ENCODE peak calls at places on chromosomes 13 and 19, in six cellular contexts. One of them, this sample, is unnamed.

GRCh38 chr19:31518626-31519025 is 169.4 kb upstream of the TSHZ3 start:
- DNase-seq in NCI-H2081: no peak
- DNase-seq in T-cell: no peak
- DNase-seq in omental fat pad: no peak
- DNase-seq in stimulated activated CD8-positive, alpha-beta memory T cell treated with anti-CD3 and anti-CD28 coated beads, Interleukin-12 subunit alpha, Interleukin-12 subunit beta, amount 100 ng/mL, for 4 hours: no peak
- DNase-seq in activated T-helper 9 cell treated with anti-CD3 and anti-CD28 coated beads, Interleukin-2, amount 50 U/mL, for 16 hours: no peak
- DNase-seq in this sample: no peak

GRCh38 chr13:89627991-89628390 is 1719.5 kb upstream of the MIR17HG start:
- DNase-seq in omental fat pad: no peak
- DNase-seq in activated T-helper 9 cell treated with anti-CD3 and anti-CD28 coated beads, Interleukin-2, amount 50 U/mL, for 16 hours: no peak
- DNase-seq in stimulated activated CD8-positive, alpha-beta memory T cell treated with anti-CD3 and anti-CD28 coated beads, Interleukin-12 subunit alpha, Interleukin-12 subunit beta, amount 100 ng/mL, for 4 hours: no peak
- DNase-seq in NCI-H2081: no peak
- DNase-seq in T-cell: no peak
- DNase-seq in this sample: no peak

GRCh38 chr19:46461537-46461936 is 9.8 kb downstream of the PNMA8A start:
- DNase-seq in activated T-helper 9 cell treated with anti-CD3 and anti-CD28 coated beads, Interleukin-2, amount 50 U/mL, for 16 hours: no peak
- DNase-seq in omental fat pad: no peak
- DNase-seq in NCI-H2081: no peak
- DNase-seq in T-cell: no peak
- DNase-seq in stimulated activated CD8-positive, alpha-beta memory T cell treated with anti-CD3 and anti-CD28 coated beads, Interleukin-12 subunit alpha, Interleukin-12 subunit beta, amount 100 ng/mL, for 4 hours: no peak
- DNase-seq in this sample: no peak

GRCh38 chr13:57114945-57115344 is 25.8 kb upstream of the PRR20A start:
- DNase-seq in omental fat pad: no peak
- DNase-seq in T-cell: no peak
- DNase-seq in stimulated activated CD8-positive, alpha-beta memory T cell treated with anti-CD3 and anti-CD28 coated beads, Interleukin-12 subunit alpha, Interleukin-12 subunit beta, amount 100 ng/mL, for 4 hours: no peak
- DNase-seq in activated T-helper 9 cell treated with anti-CD3 and anti-CD28 coated beads, Interleukin-2, amount 50 U/mL, for 16 hours: no peak
- DNase-seq in NCI-H2081: no peak
- DNase-seq in this sample: no peak

GRCh38 chr13:108113407-108113806 is 101.9 kb downstream of the LIG4 start:
- DNase-seq in T-cell: no peak
- DNase-seq in activated T-helper 9 cell treated with anti-CD3 and anti-CD28 coated beads, Interleukin-2, amount 50 U/mL, for 16 hours: no peak
- DNase-seq in omental fat pad: no peak
- DNase-seq in stimulated activated CD8-positive, alpha-beta memory T cell treated with anti-CD3 and anti-CD28 coated beads, Interleukin-12 subunit alpha, Interleukin-12 subunit beta, amount 100 ng/mL, for 4 hours: no peak
- DNase-seq in NCI-H2081: no peak
- DNase-seq in this sample: no peak

GRCh38 chr19:964116-964520 is 20.0 kb upstream of the WDR18 start:
- DNase-seq in omental fat pad: no peak
- DNase-seq in activated T-helper 9 cell treated with anti-CD3 and anti-CD28 coated beads, Interleukin-2, amount 50 U/mL, for 16 hours: no peak
- DNase-seq in T-cell: no peak
- DNase-seq in NCI-H2081: no peak
- DNase-seq in stimulated activated CD8-positive, alpha-beta memory T cell treated with anti-CD3 and anti-CD28 coated beads, Interleukin-12 subunit alpha, Interleukin-12 subunit beta, amount 100 ng/mL, for 4 hours: no peak
- DNase-seq in this sample: no peak

GRCh38 chr19:46015080-46015960 is 7.5 kb downstream of the PGLYRP1 start:
- DNase-seq in NCI-H2081: peak
- DNase-seq in stimulated activated CD8-positive, alpha-beta memory T cell treated with anti-CD3 and anti-CD28 coated beads, Interleukin-12 subunit alpha, Interleukin-12 subunit beta, amount 100 ng/mL, for 4 hours: peak
- DNase-seq in activated T-helper 9 cell treated with anti-CD3 and anti-CD28 coated beads, Interleukin-2, amount 50 U/mL, for 16 hours: peak
- DNase-seq in omental fat pad: peak
- DNase-seq in T-cell: peak
- DNase-seq in this sample: no peak

GRCh38 chr13:73722120-73722519 is 412.1 kb downstream of the KLF12 start:
- DNase-seq in stimulated activated CD8-positive, alpha-beta memory T cell treated with anti-CD3 and anti-CD28 coated beads, Interleukin-12 subunit alpha, Interleukin-12 subunit beta, amount 100 ng/mL, for 4 hours: no peak
- DNase-seq in omental fat pad: no peak
- DNase-seq in T-cell: no peak
- DNase-seq in NCI-H2081: no peak
- DNase-seq in activated T-helper 9 cell treated with anti-CD3 and anti-CD28 coated beads, Interleukin-2, amount 50 U/mL, for 16 hours: no peak
- DNase-seq in this sample: no peak

GRCh38 chr19:49422407-49423277 is 599 bp downstream of the PTH2 start:
- DNase-seq in NCI-H2081: no peak
- DNase-seq in omental fat pad: no peak
- DNase-seq in T-cell: no peak
- DNase-seq in stimulated activated CD8-positive, alpha-beta memory T cell treated with anti-CD3 and anti-CD28 coated beads, Interleukin-12 subunit alpha, Interleukin-12 subunit beta, amount 100 ng/mL, for 4 hours: no peak
- DNase-seq in activated T-helper 9 cell treated with anti-CD3 and anti-CD28 coated beads, Interleukin-2, amount 50 U/mL, for 16 hours: no peak
- DNase-seq in this sample: no peak

GRCh38 chr19:6876790-6877189 is 10.6 kb upstream of the ADGRE1 start:
- DNase-seq in activated T-helper 9 cell treated with anti-CD3 and anti-CD28 coated beads, Interleukin-2, amount 50 U/mL, for 16 hours: no peak
- DNase-seq in omental fat pad: no peak
- DNase-seq in stimulated activated CD8-positive, alpha-beta memory T cell treated with anti-CD3 and anti-CD28 coated beads, Interleukin-12 subunit alpha, Interleukin-12 subunit beta, amount 100 ng/mL, for 4 hours: no peak
- DNase-seq in NCI-H2081: no peak
- DNase-seq in T-cell: no peak
- DNase-seq in this sample: no peak

GRCh38 chr13:26688286-26688685 is 72.3 kb downstream of the GPR12 start:
- DNase-seq in NCI-H2081: no peak
- DNase-seq in T-cell: no peak
- DNase-seq in stimulated activated CD8-positive, alpha-beta memory T cell treated with anti-CD3 and anti-CD28 coated beads, Interleukin-12 subunit alpha, Interleukin-12 subunit beta, amount 100 ng/mL, for 4 hours: no peak
- DNase-seq in activated T-helper 9 cell treated with anti-CD3 and anti-CD28 coated beads, Interleukin-2, amount 50 U/mL, for 16 hours: no peak
- DNase-seq in omental fat pad: no peak
- DNase-seq in this sample: no peak

GRCh38 chr19:38247734-38248268 is 8.4 kb downstream of the PPP1R14A start:
- DNase-seq in T-cell: no peak
- DNase-seq in stimulated activated CD8-positive, alpha-beta memory T cell treated with anti-CD3 and anti-CD28 coated beads, Interleukin-12 subunit alpha, Interleukin-12 subunit beta, amount 100 ng/mL, for 4 hours: no peak
- DNase-seq in NCI-H2081: no peak
- DNase-seq in omental fat pad: no peak
- DNase-seq in activated T-helper 9 cell treated with anti-CD3 and anti-CD28 coated beads, Interleukin-2, amount 50 U/mL, for 16 hours: no peak
- DNase-seq in this sample: no peak

GRCh38 chr19:32652893-32653625 is 21.9 kb downstream of the ANKRD27 start:
- DNase-seq in activated T-helper 9 cell treated with anti-CD3 and anti-CD28 coated beads, Interleukin-2, amount 50 U/mL, for 16 hours: no peak
- DNase-seq in T-cell: no peak
- DNase-seq in NCI-H2081: no peak
- DNase-seq in omental fat pad: peak
- DNase-seq in stimulated activated CD8-positive, alpha-beta memory T cell treated with anti-CD3 and anti-CD28 coated beads, Interleukin-12 subunit alpha, Interleukin-12 subunit beta, amount 100 ng/mL, for 4 hours: no peak
- DNase-seq in this sample: no peak

GRCh38 chr19:31957711-31958110 is 387.7 kb upstream of the ZNF507 start:
- DNase-seq in activated T-helper 9 cell treated with anti-CD3 and anti-CD28 coated beads, Interleukin-2, amount 50 U/mL, for 16 hours: no peak
- DNase-seq in T-cell: no peak
- DNase-seq in stimulated activated CD8-positive, alpha-beta memory T cell treated with anti-CD3 and anti-CD28 coated beads, Interleukin-12 subunit alpha, Interleukin-12 subunit beta, amount 100 ng/mL, for 4 hours: no peak
- DNase-seq in omental fat pad: no peak
- DNase-seq in NCI-H2081: no peak
- DNase-seq in this sample: no peak

GRCh38 chr13:62033932-62034331 is 618.3 kb upstream of the PCDH20 start:
- DNase-seq in stimulated activated CD8-positive, alpha-beta memory T cell treated with anti-CD3 and anti-CD28 coated beads, Interleukin-12 subunit alpha, Interleukin-12 subunit beta, amount 100 ng/mL, for 4 hours: no peak
- DNase-seq in NCI-H2081: no peak
- DNase-seq in T-cell: no peak
- DNase-seq in omental fat pad: no peak
- DNase-seq in activated T-helper 9 cell treated with anti-CD3 and anti-CD28 coated beads, Interleukin-2, amount 50 U/mL, for 16 hours: no peak
- DNase-seq in this sample: no peak

GRCh38 chr13:20416223-20416622 is 109.4 kb downstream of the CRYL1 start:
- DNase-seq in activated T-helper 9 cell treated with anti-CD3 and anti-CD28 coated beads, Interleukin-2, amount 50 U/mL, for 16 hours: no peak
- DNase-seq in stimulated activated CD8-positive, alpha-beta memory T cell treated with anti-CD3 and anti-CD28 coated beads, Interleukin-12 subunit alpha, Interleukin-12 subunit beta, amount 100 ng/mL, for 4 hours: no peak
- DNase-seq in T-cell: no peak
- DNase-seq in NCI-H2081: no peak
- DNase-seq in omental fat pad: peak
- DNase-seq in this sample: no peak

GRCh38 chr13:85265296-85265695 is 533.9 kb downstream of the SLITRK6 start:
- DNase-seq in T-cell: no peak
- DNase-seq in stimulated activated CD8-positive, alpha-beta memory T cell treated with anti-CD3 and anti-CD28 coated beads, Interleukin-12 subunit alpha, Interleukin-12 subunit beta, amount 100 ng/mL, for 4 hours: no peak
- DNase-seq in activated T-helper 9 cell treated with anti-CD3 and anti-CD28 coated beads, Interleukin-2, amount 50 U/mL, for 16 hours: no peak
- DNase-seq in omental fat pad: no peak
- DNase-seq in NCI-H2081: no peak
- DNase-seq in this sample: no peak

GRCh38 chr13:64997438-64997837 is 2232.7 kb downstream of the PCDH9 start:
- DNase-seq in NCI-H2081: no peak
- DNase-seq in omental fat pad: no peak
- DNase-seq in T-cell: no peak
- DNase-seq in activated T-helper 9 cell treated with anti-CD3 and anti-CD28 coated beads, Interleukin-2, amount 50 U/mL, for 16 hours: no peak
- DNase-seq in stimulated activated CD8-positive, alpha-beta memory T cell treated with anti-CD3 and anti-CD28 coated beads, Interleukin-12 subunit alpha, Interleukin-12 subunit beta, amount 100 ng/mL, for 4 hours: no peak
- DNase-seq in this sample: no peak

GRCh38 chr13:48508001-48508400 is 24.9 kb downstream of the RCBTB2 start:
- DNase-seq in T-cell: no peak
- DNase-seq in stimulated activated CD8-positive, alpha-beta memory T cell treated with anti-CD3 and anti-CD28 coated beads, Interleukin-12 subunit alpha, Interleukin-12 subunit beta, amount 100 ng/mL, for 4 hours: no peak
- DNase-seq in omental fat pad: no peak
- DNase-seq in activated T-helper 9 cell treated with anti-CD3 and anti-CD28 coated beads, Interleukin-2, amount 50 U/mL, for 16 hours: no peak
- DNase-seq in NCI-H2081: no peak
- DNase-seq in this sample: no peak

GRCh38 chr13:53520132-53520531 is 491.5 kb downstream of the OLFM4 start:
- DNase-seq in omental fat pad: no peak
- DNase-seq in T-cell: no peak
- DNase-seq in NCI-H2081: no peak
- DNase-seq in activated T-helper 9 cell treated with anti-CD3 and anti-CD28 coated beads, Interleukin-2, amount 50 U/mL, for 16 hours: no peak
- DNase-seq in stimulated activated CD8-positive, alpha-beta memory T cell treated with anti-CD3 and anti-CD28 coated beads, Interleukin-12 subunit alpha, Interleukin-12 subunit beta, amount 100 ng/mL, for 4 hours: no peak
- DNase-seq in this sample: no peak

GRCh38 chr19:50008532-50008931 is 16.6 kb downstream of the VRK3 start:
- DNase-seq in stimulated activated CD8-positive, alpha-beta memory T cell treated with anti-CD3 and anti-CD28 coated beads, Interleukin-12 subunit alpha, Interleukin-12 subunit beta, amount 100 ng/mL, for 4 hours: no peak
- DNase-seq in activated T-helper 9 cell treated with anti-CD3 and anti-CD28 coated beads, Interleukin-2, amount 50 U/mL, for 16 hours: no peak
- DNase-seq in NCI-H2081: no peak
- DNase-seq in T-cell: no peak
- DNase-seq in omental fat pad: no peak
- DNase-seq in this sample: no peak

GRCh38 chr13:95385373-95385772 is 84.1 kb upstream of the ABCC4 start:
- DNase-seq in T-cell: no peak
- DNase-seq in stimulated activated CD8-positive, alpha-beta memory T cell treated with anti-CD3 and anti-CD28 coated beads, Interleukin-12 subunit alpha, Interleukin-12 subunit beta, amount 100 ng/mL, for 4 hours: no peak
- DNase-seq in omental fat pad: no peak
- DNase-seq in NCI-H2081: no peak
- DNase-seq in activated T-helper 9 cell treated with anti-CD3 and anti-CD28 coated beads, Interleukin-2, amount 50 U/mL, for 16 hours: no peak
- DNase-seq in this sample: no peak

GRCh38 chr13:40984670-40985366 is 34.3 kb downstream of the ELF1 start:
- DNase-seq in stimulated activated CD8-positive, alpha-beta memory T cell treated with anti-CD3 and anti-CD28 coated beads, Interleukin-12 subunit alpha, Interleukin-12 subunit beta, amount 100 ng/mL, for 4 hours: no peak
- DNase-seq in NCI-H2081: no peak
- DNase-seq in omental fat pad: no peak
- DNase-seq in activated T-helper 9 cell treated with anti-CD3 and anti-CD28 coated beads, Interleukin-2, amount 50 U/mL, for 16 hours: no peak
- DNase-seq in T-cell: no peak
- DNase-seq in this sample: no peak

GRCh38 chr19:49691243-49692101 is 556 bp downstream of the CPT1C start:
- DNase-seq in stimulated activated CD8-positive, alpha-beta memory T cell treated with anti-CD3 and anti-CD28 coated beads, Interleukin-12 subunit alpha, Interleukin-12 subunit beta, amount 100 ng/mL, for 4 hours: no peak
- DNase-seq in NCI-H2081: peak
- DNase-seq in omental fat pad: no peak
- DNase-seq in T-cell: no peak
- DNase-seq in activated T-helper 9 cell treated with anti-CD3 and anti-CD28 coated beads, Interleukin-2, amount 50 U/mL, for 16 hours: no peak
- DNase-seq in this sample: no peak

GRCh38 chr19:17530586-17530985 is 19.1 kb downstream of the PGLS start:
- DNase-seq in T-cell: no peak
- DNase-seq in omental fat pad: no peak
- DNase-seq in activated T-helper 9 cell treated with anti-CD3 and anti-CD28 coated beads, Interleukin-2, amount 50 U/mL, for 16 hours: no peak
- DNase-seq in NCI-H2081: no peak
- DNase-seq in stimulated activated CD8-positive, alpha-beta memory T cell treated with anti-CD3 and anti-CD28 coated beads, Interleukin-12 subunit alpha, Interleukin-12 subunit beta, amount 100 ng/mL, for 4 hours: no peak
- DNase-seq in this sample: no peak

GRCh38 chr13:30038884-30039283 is 188.5 kb upstream of the UBL3 start:
- DNase-seq in T-cell: no peak
- DNase-seq in activated T-helper 9 cell treated with anti-CD3 and anti-CD28 coated beads, Interleukin-2, amount 50 U/mL, for 16 hours: no peak
- DNase-seq in NCI-H2081: no peak
- DNase-seq in omental fat pad: no peak
- DNase-seq in stimulated activated CD8-positive, alpha-beta memory T cell treated with anti-CD3 and anti-CD28 coated beads, Interleukin-12 subunit alpha, Interleukin-12 subunit beta, amount 100 ng/mL, for 4 hours: no peak
- DNase-seq in this sample: no peak

GRCh38 chr19:40395956-40396355 is 6.0 kb upstream of the HIPK4 start:
- DNase-seq in activated T-helper 9 cell treated with anti-CD3 and anti-CD28 coated beads, Interleukin-2, amount 50 U/mL, for 16 hours: no peak
- DNase-seq in NCI-H2081: no peak
- DNase-seq in omental fat pad: no peak
- DNase-seq in T-cell: no peak
- DNase-seq in stimulated activated CD8-positive, alpha-beta memory T cell treated with anti-CD3 and anti-CD28 coated beads, Interleukin-12 subunit alpha, Interleukin-12 subunit beta, amount 100 ng/mL, for 4 hours: no peak
- DNase-seq in this sample: no peak

GRCh38 chr13:50144473-50145160 is 129.4 kb downstream of the KCNRG start:
- DNase-seq in T-cell: no peak
- DNase-seq in stimulated activated CD8-positive, alpha-beta memory T cell treated with anti-CD3 and anti-CD28 coated beads, Interleukin-12 subunit alpha, Interleukin-12 subunit beta, amount 100 ng/mL, for 4 hours: no peak
- DNase-seq in omental fat pad: no peak
- DNase-seq in NCI-H2081: no peak
- DNase-seq in activated T-helper 9 cell treated with anti-CD3 and anti-CD28 coated beads, Interleukin-2, amount 50 U/mL, for 16 hours: no peak
- DNase-seq in this sample: no peak